ENCODE peak calls at places on chromosome 3, in four cellular contexts. J, B, H and E are unnamed samples.

GRCh38 chr3:42148982-42149432 is 57.9 kb downstream of the TRAK1 start:
- DNase-seq in J (peak; percentile 40), B (no peak), H (peak; percentile 40), E (peak; percentile 62)

GRCh38 chr3:13565581-13566461 is 16.9 kb downstream of the FBLN2 start:
- DNase-seq in J (no peak), H (no peak), B (no peak), E (no peak)

GRCh38 chr3:152785051-152785450 is 49.9 kb upstream of the P2RY1 start:
- DNase-seq in J (no peak), B (no peak), H (no peak), E (no peak)

GRCh38 chr3:67090472-67090871 is 92.4 kb downstream of the KBTBD8 start:
- DNase-seq in J (no peak), B (no peak), H (no peak), E (no peak)

GRCh38 chr3:184236636-184237035 is 7.3 kb downstream of the VWA5B2 start:
- DNase-seq in J (no peak), B (no peak), H (no peak), E (no peak)

GRCh38 chr3:127670761-127671522 is 1.8 kb upstream of the ABTB1 start:
- DNase-seq in H (peak; percentile 24), J (no peak), B (no peak), E (no peak)

GRCh38 chr3:112354642-112355333 is 21.8 kb downstream of the CD200 start:
- DNase-seq in J (no peak), B (no peak), H (no peak), E (no peak)

GRCh38 chr3:15050405-15051092 is 14.6 kb downstream of the MRPS25 start:
- DNase-seq in H (no peak), J (peak; percentile 19), B (no peak), E (no peak)

GRCh38 chr3:149541091-149541491 is 66.6 kb downstream of the TM4SF4 start:
- DNase-seq in J (no peak), B (no peak), H (no peak), E (no peak)

GRCh38 chr3:100708644-100708988 is 678 bp upstream of the TFG start:
- DNase-seq in H (no peak), B (no peak), J (no peak), E (no peak)

GRCh38 chr3:24598691-24599090 is 104.0 kb upstream of the THRB start:
- DNase-seq in B (no peak), H (no peak), J (no peak), E (no peak)

GRCh38 chr3:122030381-122031122 is 8.5 kb upstream of the ILDR1 start:
- DNase-seq in H (no peak), J (no peak), B (no peak), E (no peak)

GRCh38 chr3:38763569-38763968 is 52.4 kb downstream of the SCN10A start:
- DNase-seq in J (no peak), B (peak; percentile 87), H (no peak), E (no peak)

GRCh38 chr3:140128217-140129137 is 193.5 kb downstream of the CLSTN2 start:
- DNase-seq in H (peak; percentile 29), B (no peak), J (peak; percentile 9), E (no peak)

GRCh38 chr3:114686624-114687023 is 392.8 kb downstream of the TIGIT start:
- DNase-seq in H (no peak), J (no peak), B (no peak), E (no peak)

GRCh38 chr3:158713094-158713499 is 19.2 kb downstream of the RARRES1 start:
- DNase-seq in B (no peak), J (peak; percentile 52), H (peak; percentile 78), E (peak; percentile 38)

GRCh38 chr3:87949189-87949878 is 109.5 kb downstream of the CGGBP1 start:
- DNase-seq in J (no peak), B (no peak), H (no peak), E (no peak)

GRCh38 chr3:193857996-193858395 is 265.0 kb downstream of the OPA1 start:
- DNase-seq in H (no peak), B (no peak), J (no peak), E (no peak)

GRCh38 chr3:37028329-37028728 is 35.0 kb downstream of the MLH1 start:
- DNase-seq in J (no peak), B (no peak), H (peak; percentile 77), E (peak; percentile 33)

GRCh38 chr3:180630360-180630759 is 28.4 kb downstream of the TTC14 start:
- DNase-seq in B (no peak), H (no peak), J (no peak), E (no peak)

DNA sequence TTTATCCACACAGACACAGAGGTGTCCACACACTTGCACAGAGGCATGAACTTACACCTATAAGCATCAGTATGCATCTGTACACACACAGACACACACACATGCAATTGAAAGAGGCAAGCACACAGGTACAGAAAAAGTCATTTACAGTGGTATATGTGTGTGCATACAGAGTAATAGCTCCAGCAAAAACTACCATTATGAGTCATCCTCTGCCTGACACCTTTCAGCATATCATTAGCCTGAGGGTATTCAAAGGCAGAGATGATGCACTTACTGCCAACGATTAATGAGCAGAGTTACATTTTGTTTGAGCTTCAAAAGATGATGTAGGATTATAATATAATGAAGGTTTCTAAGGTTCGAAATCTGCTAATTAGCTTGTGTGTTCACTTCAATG is 100.3 kb upstream of the TPRG1 start:
- DNase-seq in B (no peak), H (no peak), J (no peak), E (no peak)
- TF ChIP-seq EP300 in B (no peak), H (no peak), J (no peak), E (no peak)

DNA sequence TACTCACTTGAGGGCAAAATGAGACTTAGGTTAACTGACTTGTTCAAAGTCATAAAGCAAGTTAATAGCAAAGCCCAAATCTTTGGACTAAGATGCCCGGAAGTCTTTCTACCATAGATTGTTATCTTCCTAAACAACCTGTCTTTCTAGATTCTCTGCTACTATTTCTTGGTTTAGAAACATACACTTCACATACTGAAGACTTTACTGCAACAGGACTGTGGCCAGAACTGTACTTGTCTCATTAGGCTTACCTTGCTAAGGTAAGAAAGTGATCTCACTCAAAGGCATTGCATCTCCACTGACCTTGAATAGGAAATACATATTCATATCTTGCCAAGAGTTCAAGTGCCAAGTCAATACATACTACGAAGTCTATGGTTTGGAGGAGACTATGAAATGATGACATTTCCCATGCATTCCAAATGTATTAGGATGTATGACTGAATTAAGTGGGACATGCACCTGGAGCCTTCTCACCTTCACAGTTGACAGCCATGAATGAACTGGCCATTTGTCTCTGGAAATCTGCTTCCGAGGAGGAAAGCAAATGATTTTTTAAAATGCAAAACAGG is 5.0 kb downstream of the ZDHHC3 start:
- DNase-seq in B (no peak), H (no peak), J (no peak), E (no peak)
- H3K27ac ChIP-seq in B (no peak overlapping the region), H (no peak overlapping the region), J (peak overlapping the region; percentile 53), E (no peak overlapping the region)

DNA sequence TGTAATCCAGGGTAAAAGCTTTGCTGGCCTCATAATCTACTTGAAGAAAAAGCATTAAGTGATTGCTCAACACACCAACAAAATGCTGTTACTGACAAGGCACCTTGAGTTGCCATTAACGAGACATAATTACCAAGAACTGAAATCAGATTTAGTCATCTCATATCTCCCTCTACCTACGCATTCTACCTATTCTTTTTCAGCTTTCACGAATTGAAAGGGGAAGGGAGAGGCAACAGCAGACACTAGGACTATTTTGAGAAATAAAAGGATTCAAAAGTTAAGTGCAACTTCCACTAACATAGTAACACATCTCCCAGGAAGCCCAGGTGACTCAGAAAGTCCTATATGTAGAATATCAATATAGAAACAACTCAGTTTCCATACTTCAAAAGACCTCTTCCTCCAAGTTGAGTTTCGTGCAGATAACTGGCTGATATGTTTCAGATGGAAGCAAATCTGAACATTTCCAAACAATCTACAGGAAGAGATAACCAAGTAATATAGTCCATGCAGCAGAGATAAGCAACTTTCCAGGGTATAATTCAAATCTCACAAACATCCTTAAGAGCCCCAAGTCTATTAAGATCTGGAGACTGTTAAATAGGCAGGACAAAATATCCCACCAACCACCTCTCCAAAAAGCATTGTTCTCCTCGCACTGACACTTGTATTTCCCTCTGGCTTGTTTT is 1.9 kb downstream of the OSBPL10 start:
- DNase-seq in J (no peak), H (no peak), B (no peak), E (no peak)
- H3K4me1 ChIP-seq in J (peaks cover 14% of the 10 kb centered on the region), H (peaks cover 22% of the 10 kb centered on the region), B (peaks cover 28% of the 10 kb centered on the region), E (peaks cover 14% of the 10 kb centered on the region)

DNA sequence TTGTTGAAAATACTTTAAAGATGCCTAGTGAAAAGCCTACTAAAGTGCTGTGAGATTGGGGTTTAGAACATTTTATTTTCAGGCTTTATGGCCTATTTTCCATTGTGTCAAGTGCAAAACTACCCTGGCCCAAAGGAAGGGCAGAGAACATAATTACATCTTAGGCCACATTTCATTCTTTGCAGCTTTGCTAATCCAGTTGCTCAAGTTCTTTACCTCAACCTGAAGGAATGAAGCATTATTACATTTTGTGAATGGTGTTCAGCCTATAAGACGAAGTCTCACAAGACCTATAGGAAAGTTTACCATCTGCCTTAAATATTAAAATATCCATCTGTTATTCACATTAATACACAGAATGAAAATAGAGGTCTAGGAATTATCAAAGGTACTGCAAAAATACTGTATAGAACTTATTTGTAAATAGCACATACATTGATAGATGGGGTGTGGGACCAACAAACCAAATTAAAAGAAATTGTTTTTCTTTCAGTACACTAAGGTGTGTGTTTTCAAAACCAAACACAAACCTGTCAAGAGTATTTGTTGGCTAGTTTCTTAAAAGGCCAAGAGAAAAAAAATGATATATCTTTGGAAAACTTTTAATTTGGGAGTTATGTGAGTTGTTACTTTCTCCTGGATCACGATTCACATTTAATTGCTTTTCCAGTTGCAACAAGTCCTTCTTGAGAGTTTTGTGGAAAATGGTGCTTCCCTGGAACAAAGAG is 12.0 kb upstream of the SETD5 start:
- DNase-seq in B (no peak), J (no peak), H (no peak), E (no peak)
- TF ChIP-seq EP300 in B (no peak), J (no peak), H (no peak), E (no peak)